ENCODE peak calls at places on chromosomes 7 and 10, in ten cellular contexts. O is cardiac fibroblast, X is GM23248, W is cardiac muscle cell, Y is hepatocyte, Q is neuronal stem cell, R is AG10803, M is neural progenitor cell, E is breast epithelium, S is choroid plexus epithelial cell. Z is an unnamed sample.

GRCh38 chr7:155305251-155305904 is 7.7 kb downstream of the INSIG1 start:
- DNase-seq in O (no peak), X (no peak), W (no peak), Y (no peak), Q (no peak), R (no peak), M (no peak), E (no peak), S (no peak), Z (no peak)

GRCh38 chr10:61285749-61286148 is 167.4 kb downstream of the TMEM26 start:
- DNase-seq in O (peak; percentile 11), X (peak; percentile 36), W (no peak), Y (no peak), Q (no peak), R (peak; percentile 54), M (no peak), E (no peak), S (no peak), Z (no peak)

GRCh38 chr10:14160299-14160698 is 170.4 kb downstream of the FRMD4A start:
- DNase-seq in O (no peak), X (no peak), W (no peak), Y (no peak), Q (no peak), R (no peak), M (no peak), E (no peak), S (no peak), Z (no peak)

GRCh38 chr10:122154034-122154732 is 116.9 kb upstream of the BTBD16 start:
- DNase-seq in O (no peak), X (no peak), W (no peak), Y (no peak), Q (no peak), R (no peak), M (no peak), E (no peak), S (no peak), Z (no peak)

GRCh38 chr7:2735744-2736143 is 47.7 kb downstream of the AMZ1 start:
- DNase-seq in O (no peak), X (no peak), W (no peak), Y (no peak), Q (no peak), R (no peak), M (no peak), E (no peak), S (no peak), Z (no peak)

GRCh38 chr10:6473901-6474370 is 106.1 kb downstream of the PRKCQ start:
- DNase-seq in O (peak; percentile 3), X (peak; percentile 14), W (no peak), Y (no peak), Q (no peak), R (no peak), M (no peak), E (no peak), S (peak; percentile 15), Z (peak; percentile 21)

GRCh38 chr7:150788474-150789269 is 11.5 kb downstream of the TMEM176B start:
- DNase-seq in O (no peak), X (peak; percentile 53), W (no peak), Y (no peak), Q (no peak), R (peak; percentile 64), M (no peak), E (no peak), S (no peak), Z (no peak)

GRCh38 chr10:2631557-2631956 is 435.8 kb upstream of the PFKP start:
- DNase-seq in O (no peak), X (no peak), W (no peak), Y (no peak), Q (no peak), R (no peak), M (no peak), E (no peak), S (no peak), Z (no peak)

GRCh38 chr7:44671069-44671468 is 64.6 kb downstream of the OGDH start:
- DNase-seq in O (no peak), X (no peak), W (no peak), Y (no peak), Q (no peak), R (no peak), M (no peak), E (no peak), S (no peak), Z (no peak)

GRCh38 chr10:112986791-112987190 is 36.7 kb downstream of the TCF7L2 start:
- DNase-seq in O (peak; percentile 48), X (peak; percentile 70), W (no peak), Y (no peak), Q (no peak), R (peak; percentile 54), M (no peak), E (no peak), S (peak; percentile 60), Z (no peak)

GRCh38 chr10:91043173-91043910 is 122.5 kb upstream of the ANKRD1 start:
- DNase-seq in O (peak; percentile 59), X (peak; percentile 35), W (peak; percentile 59), Y (peak; percentile 38), Q (no peak), R (peak; percentile 25), M (peak; percentile 53), E (no peak), S (peak; percentile 74), Z (peak; percentile 46)

GRCh38 chr7:55255501-55256445 is 109.4 kb upstream of the LANCL2 start:
- DNase-seq in O (peak; percentile 84), X (peak; percentile 94), W (peak; percentile 88), Y (peak; percentile 91), Q (peak; percentile 76), R (peak; percentile 71), M (peak; percentile 88), E (peak; percentile 80), S (peak; percentile 85), Z (peak; percentile 75)

GRCh38 chr7:101880536-101881443 is 63.4 kb downstream of the CUX1 start:
- DNase-seq in O (peak; percentile 82), X (peak; percentile 48), W (no peak), Y (no peak), Q (no peak), R (peak; percentile 51), M (no peak), E (no peak), S (peak; percentile 83), Z (no peak)

DNA sequence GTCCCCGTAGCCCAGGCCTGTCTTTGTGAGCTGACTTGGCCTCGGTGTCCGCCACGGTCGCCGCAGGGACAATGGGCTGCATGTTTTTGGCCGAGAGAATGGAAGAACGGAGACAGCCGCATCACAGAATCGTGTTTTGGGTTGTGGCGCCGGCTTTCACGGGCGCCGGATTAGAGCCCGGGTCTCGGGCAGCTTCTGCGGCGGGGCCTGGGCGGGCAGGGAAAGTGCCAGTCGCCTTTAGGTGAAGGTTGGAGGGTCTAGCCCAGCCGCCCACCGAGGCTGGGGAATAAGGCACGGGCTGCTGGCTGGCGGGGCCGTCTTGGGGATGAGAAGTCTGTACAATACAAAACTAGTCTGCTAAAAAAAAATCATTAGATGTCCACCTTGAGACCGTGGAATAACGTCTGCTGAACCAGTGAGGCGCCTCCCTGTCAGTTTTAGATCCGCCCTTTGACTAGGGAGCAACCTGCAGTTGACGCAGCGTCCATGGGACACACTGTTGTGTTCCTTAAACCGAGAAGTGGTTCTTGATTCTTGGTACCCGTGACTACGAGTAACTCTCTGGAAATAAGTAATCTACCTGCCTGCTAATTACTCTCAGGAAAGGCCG is 577 bp downstream of the DNAJB9 start:
- DNase-seq in O (peak; percentile 56), X (peak; percentile 77), W (peak; percentile 57), Y (peak; percentile 73), Q (no peak), R (peak; percentile 29), M (peak; percentile 64), E (peak; percentile 57), S (peak; percentile 69), Z (peak; percentile 87)
- H3K4me3 ChIP-seq in O (peak overlapping the region; percentile 97), X (peak overlapping the region; percentile 90), W (peak overlapping the region; percentile 78), Y (peak overlapping the region; percentile 33), Q (peak overlapping the region; percentile 78), R (peak overlapping the region; percentile 85), M (peak overlapping the region; percentile 71), E (peak overlapping the region; percentile 82), S (peak overlapping the region; percentile 78), Z (peak overlapping the region; percentile 72)

DNA sequence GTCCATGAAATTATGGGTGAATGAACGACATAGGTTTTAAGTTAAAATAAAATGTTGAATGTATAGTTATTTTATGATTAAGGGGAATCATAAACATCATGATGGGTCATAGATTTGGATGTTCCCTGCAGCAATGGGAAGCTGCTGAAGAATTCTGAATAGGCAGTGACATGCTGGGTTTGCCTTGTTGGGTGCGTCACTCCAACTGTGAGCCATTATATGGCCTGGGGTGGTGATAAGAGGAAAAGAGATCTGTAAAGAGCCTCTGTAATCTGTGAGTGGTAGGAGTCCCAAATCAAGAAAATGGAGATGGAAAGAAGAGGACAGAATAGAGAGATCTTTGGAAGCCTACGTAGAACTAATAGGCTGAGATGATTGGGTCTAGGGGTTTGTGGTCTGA is 58.1 kb upstream of the GPR26 start:
- DNase-seq in O (no peak), X (no peak), W (no peak), Y (no peak), Q (no peak), R (no peak), M (no peak), E (no peak), S (no peak), Z (no peak)
- H3K4me3 ChIP-seq in O (no peak overlapping the region), X (no peak overlapping the region), W (no peak overlapping the region), Y (no peak overlapping the region), Q (no peak overlapping the region), R (no peak overlapping the region), M (no peak overlapping the region), E (no peak overlapping the region), S (no peak overlapping the region), Z (no peak overlapping the region)

DNA sequence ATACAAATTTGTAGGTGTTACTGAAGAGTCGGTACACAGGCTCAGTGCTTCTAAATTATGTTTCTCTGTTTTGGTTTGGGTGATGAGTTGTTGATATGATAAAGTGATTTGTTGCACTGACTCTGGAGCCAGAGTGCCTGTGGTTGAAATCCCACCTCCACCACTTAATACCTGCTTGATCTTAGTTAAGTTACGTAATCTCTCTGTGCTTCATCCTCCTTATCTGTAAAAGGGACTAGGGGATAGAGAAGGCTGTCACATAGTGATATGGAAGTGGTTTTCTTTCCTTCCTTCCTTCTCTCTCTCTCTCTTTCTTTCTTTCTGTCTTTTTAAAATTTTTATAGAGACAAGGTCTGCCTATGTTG is 664 bp upstream of the HPS6 start:
- DNase-seq in O (no peak), X (no peak), W (no peak), Y (no peak), Q (no peak), R (no peak), M (no peak), E (no peak), S (no peak), Z (no peak)
- H3K4me3 ChIP-seq in O (peak overlapping the region; percentile 39), X (peak overlapping the region; percentile 76), W (no peak overlapping the region), Y (peak overlapping the region; percentile 14), Q (peak overlapping the region; percentile 87), R (peak overlapping the region; percentile 83), M (peak overlapping the region; percentile 77), E (peak overlapping the region; percentile 73), S (no peak overlapping the region), Z (peak overlapping the region; percentile 92)

GRCh38 chr7:17131983-17132655 is 166.3 kb upstream of the AHR start:
- DNase-seq in O (no peak), X (no peak), W (no peak), Y (peak; percentile 17), Q (no peak), R (no peak), M (no peak), E (no peak), S (no peak), Z (no peak)
- H3K4me3 ChIP-seq in O (no peak overlapping the region), X (no peak overlapping the region), W (no peak overlapping the region), Y (no peak overlapping the region), Q (no peak overlapping the region), R (no peak overlapping the region), M (no peak overlapping the region), E (no peak overlapping the region), S (no peak overlapping the region), Z (no peak overlapping the region)